ENCODE peak calls at places on chromosomes 7 and 10, in six cellular contexts. One of them, this sample, is unnamed.

GRCh38 chr7:110922906-110923305 is 168.0 kb upstream of the LRRN3 start:
- DNase-seq in neuronal stem cell: no peak
- DNase-seq in gastrocnemius medialis: no peak
- DNase-seq in ovary: no peak
- DNase-seq in neural progenitor cell: no peak
- DNase-seq in mammary epithelial cell: peak; percentile 89
- DNase-seq in this sample: no peak

GRCh38 chr7:32059289-32060045 is 10.7 kb downstream of the PDE1C start:
- DNase-seq in neuronal stem cell: no peak
- DNase-seq in gastrocnemius medialis: no peak
- DNase-seq in ovary: no peak
- DNase-seq in neural progenitor cell: no peak
- DNase-seq in mammary epithelial cell: peak; percentile 19
- DNase-seq in this sample: no peak

GRCh38 chr10:115710136-115710535 is 562.9 kb downstream of the GFRA1 start:
- DNase-seq in neuronal stem cell: no peak
- DNase-seq in gastrocnemius medialis: no peak
- DNase-seq in ovary: no peak
- DNase-seq in neural progenitor cell: no peak
- DNase-seq in mammary epithelial cell: no peak
- DNase-seq in this sample: no peak

GRCh38 chr10:5095687-5096086 is 1.5 kb downstream of the AKR1C3 start:
- DNase-seq in neuronal stem cell: no peak
- DNase-seq in gastrocnemius medialis: no peak
- DNase-seq in ovary: no peak
- DNase-seq in neural progenitor cell: no peak
- DNase-seq in mammary epithelial cell: no peak
- DNase-seq in this sample: no peak

GRCh38 chr10:2681911-2682310 is 385.4 kb upstream of the PFKP start:
- DNase-seq in neuronal stem cell: no peak
- DNase-seq in gastrocnemius medialis: no peak
- DNase-seq in ovary: no peak
- DNase-seq in neural progenitor cell: peak; percentile 12
- DNase-seq in mammary epithelial cell: no peak
- DNase-seq in this sample: no peak

GRCh38 chr10:102067091-102067916 is 2.2 kb downstream of the HPS6 start:
- DNase-seq in neuronal stem cell: no peak
- DNase-seq in gastrocnemius medialis: no peak
- DNase-seq in ovary: no peak
- DNase-seq in neural progenitor cell: no peak
- DNase-seq in mammary epithelial cell: no peak
- DNase-seq in this sample: no peak

GRCh38 chr10:86970152-86970886 is 2.0 kb downstream of the ADIRF start:
- DNase-seq in neuronal stem cell: no peak
- DNase-seq in gastrocnemius medialis: peak; percentile 70
- DNase-seq in ovary: peak; percentile 87
- DNase-seq in neural progenitor cell: peak; percentile 66
- DNase-seq in mammary epithelial cell: peak; percentile 61
- DNase-seq in this sample: peak; percentile 88

GRCh38 chr7:26900283-26900682 is 35.9 kb upstream of the SKAP2 start:
- DNase-seq in neuronal stem cell: no peak
- DNase-seq in gastrocnemius medialis: no peak
- DNase-seq in ovary: no peak
- DNase-seq in neural progenitor cell: no peak
- DNase-seq in mammary epithelial cell: no peak
- DNase-seq in this sample: no peak

GRCh38 chr7:84117304-84117703 is 77.3 kb downstream of the SEMA3A start:
- DNase-seq in neuronal stem cell: no peak
- DNase-seq in gastrocnemius medialis: no peak
- DNase-seq in ovary: no peak
- DNase-seq in neural progenitor cell: peak; percentile 56
- DNase-seq in mammary epithelial cell: no peak
- DNase-seq in this sample: no peak

GRCh38 chr10:93481931-93482834 is at the start of gene MYOF:
- DNase-seq in neuronal stem cell: peak; percentile 54
- DNase-seq in gastrocnemius medialis: no peak
- DNase-seq in ovary: peak; percentile 70
- DNase-seq in neural progenitor cell: peak; percentile 72
- DNase-seq in mammary epithelial cell: peak; percentile 82
- DNase-seq in this sample: peak; percentile 48

GRCh38 chr10:45581497-45582385 is 90.8 kb downstream of the ZFAND4 start:
- DNase-seq in neuronal stem cell: no peak
- DNase-seq in gastrocnemius medialis: no peak
- DNase-seq in ovary: no peak
- DNase-seq in neural progenitor cell: no peak
- DNase-seq in mammary epithelial cell: no peak
- DNase-seq in this sample: no peak

GRCh38 chr7:103947026-103947655 is 42.3 kb downstream of the RELN start:
- DNase-seq in neuronal stem cell: no peak
- DNase-seq in gastrocnemius medialis: no peak
- DNase-seq in ovary: no peak
- DNase-seq in neural progenitor cell: no peak
- DNase-seq in mammary epithelial cell: no peak
- DNase-seq in this sample: no peak

GRCh38 chr7:34066968-34067367 is 161.6 kb downstream of the BMPER start:
- DNase-seq in neuronal stem cell: no peak
- DNase-seq in gastrocnemius medialis: no peak
- DNase-seq in ovary: no peak
- DNase-seq in neural progenitor cell: no peak
- DNase-seq in mammary epithelial cell: peak; percentile 34
- DNase-seq in this sample: no peak

GRCh38 chr7:142012825-142013506 is 17.3 kb downstream of the MGAM start:
- DNase-seq in neuronal stem cell: peak; percentile 0
- DNase-seq in gastrocnemius medialis: no peak
- DNase-seq in ovary: no peak
- DNase-seq in neural progenitor cell: peak; percentile 25
- DNase-seq in mammary epithelial cell: peak; percentile 47
- DNase-seq in this sample: no peak

GRCh38 chr7:100215895-100216294 is 3.9 kb upstream of the PVRIG start:
- DNase-seq in neuronal stem cell: no peak
- DNase-seq in gastrocnemius medialis: no peak
- DNase-seq in ovary: peak; percentile 45
- DNase-seq in neural progenitor cell: no peak
- DNase-seq in mammary epithelial cell: no peak
- DNase-seq in this sample: peak; percentile 43

GRCh38 chr7:148884299-148885022 is 370 bp upstream of the EZH2 start:
- DNase-seq in neuronal stem cell: peak; percentile 90
- DNase-seq in gastrocnemius medialis: peak; percentile 88
- DNase-seq in ovary: peak; percentile 97
- DNase-seq in neural progenitor cell: peak; percentile 96
- DNase-seq in mammary epithelial cell: peak; percentile 90
- DNase-seq in this sample: peak; percentile 94

GRCh38 chr10:88243847-88244730 is 339.0 kb downstream of the RNLS start:
- DNase-seq in neuronal stem cell: no peak
- DNase-seq in gastrocnemius medialis: peak; percentile 76
- DNase-seq in ovary: peak; percentile 77
- DNase-seq in neural progenitor cell: no peak
- DNase-seq in mammary epithelial cell: no peak
- DNase-seq in this sample: peak; percentile 87

GRCh38 chr7:137343483-137343841 is at the start of gene PTN:
- DNase-seq in neuronal stem cell: peak; percentile 78
- DNase-seq in gastrocnemius medialis: no peak
- DNase-seq in ovary: peak; percentile 31
- DNase-seq in neural progenitor cell: peak; percentile 79
- DNase-seq in mammary epithelial cell: peak; percentile 70
- DNase-seq in this sample: peak; percentile 27

GRCh38 chr7:137345799-137346449 is 2.4 kb upstream of the PTN start:
- DNase-seq in neuronal stem cell: no peak
- DNase-seq in gastrocnemius medialis: no peak
- DNase-seq in ovary: no peak
- DNase-seq in neural progenitor cell: no peak
- DNase-seq in mammary epithelial cell: no peak
- DNase-seq in this sample: no peak

GRCh38 chr7:137337902-137338301 is 5.6 kb downstream of the PTN start:
- DNase-seq in neuronal stem cell: no peak
- DNase-seq in gastrocnemius medialis: no peak
- DNase-seq in ovary: no peak
- DNase-seq in neural progenitor cell: no peak
- DNase-seq in mammary epithelial cell: no peak
- DNase-seq in this sample: no peak

GRCh38 chr7:137342340-137342739 is 1.2 kb downstream of the PTN start:
- DNase-seq in neuronal stem cell: no peak
- DNase-seq in gastrocnemius medialis: no peak
- DNase-seq in ovary: no peak
- DNase-seq in neural progenitor cell: no peak
- DNase-seq in mammary epithelial cell: no peak
- DNase-seq in this sample: no peak

GRCh38 chr7:137342751-137343482 is 616 bp downstream of the PTN start:
- DNase-seq in neuronal stem cell: peak; percentile 15
- DNase-seq in gastrocnemius medialis: no peak
- DNase-seq in ovary: no peak
- DNase-seq in neural progenitor cell: peak; percentile 12
- DNase-seq in mammary epithelial cell: peak; percentile 31
- DNase-seq in this sample: no peak
- H3K4me3 ChIP-seq in neuronal stem cell: peak overlapping the region; percentile 83
- H3K4me3 ChIP-seq in gastrocnemius medialis: peak overlapping the region; percentile 8
- H3K4me3 ChIP-seq in ovary: peak overlapping the region; percentile 34
- H3K4me3 ChIP-seq in neural progenitor cell: peak overlapping the region; percentile 76
- H3K4me3 ChIP-seq in mammary epithelial cell: peak overlapping the region; percentile 31
- H3K4me3 ChIP-seq in this sample: peak overlapping the region; percentile 57

DNA sequence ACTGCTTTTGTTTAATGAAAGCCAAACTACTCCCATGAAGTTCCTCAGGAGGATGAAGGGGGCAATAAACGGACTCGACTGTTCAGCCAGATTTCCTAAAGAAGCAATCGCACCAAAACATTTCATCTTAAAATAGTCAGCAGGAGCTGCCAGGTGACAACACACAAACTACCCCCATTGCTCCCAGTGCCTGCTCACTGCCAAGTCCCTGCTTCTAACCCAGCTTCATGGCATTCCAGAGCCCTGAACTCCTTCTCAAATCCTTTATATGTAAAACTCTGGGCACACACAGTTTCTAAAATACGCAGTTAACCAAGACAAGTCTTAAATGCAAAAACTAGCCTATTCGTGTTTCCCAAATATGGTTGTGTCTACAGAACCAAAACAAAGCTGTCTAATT is 110.0 kb downstream of the SORBS1 start:
- DNase-seq in neuronal stem cell: no peak
- DNase-seq in gastrocnemius medialis: no peak
- DNase-seq in ovary: no peak
- DNase-seq in neural progenitor cell: no peak
- DNase-seq in mammary epithelial cell: no peak
- DNase-seq in this sample: no peak
- H3K4me1 ChIP-seq in neuronal stem cell: peaks cover 2% of the 10 kb centered on the region
- H3K4me1 ChIP-seq in gastrocnemius medialis: peaks cover 53% of the 10 kb centered on the region
- H3K4me1 ChIP-seq in ovary: peaks cover 4% of the 10 kb centered on the region
- H3K4me1 ChIP-seq in neural progenitor cell: no peaks in the 10 kb centered on the region
- H3K4me1 ChIP-seq in mammary epithelial cell: peaks cover 18% of the 10 kb centered on the region
- H3K4me1 ChIP-seq in this sample: peaks cover 29% of the 10 kb centered on the region

GRCh38 chr10:73956476-73957338 is 41.2 kb upstream of the VCL start:
- DNase-seq in neuronal stem cell: no peak
- DNase-seq in gastrocnemius medialis: no peak
- DNase-seq in ovary: no peak
- DNase-seq in neural progenitor cell: no peak
- DNase-seq in mammary epithelial cell: peak; percentile 55
- DNase-seq in this sample: no peak

GRCh38 chr10:73953665-73954064 is 42.7 kb downstream of the PLAU start:
- DNase-seq in neuronal stem cell: no peak
- DNase-seq in gastrocnemius medialis: no peak
- DNase-seq in ovary: no peak
- DNase-seq in neural progenitor cell: no peak
- DNase-seq in mammary epithelial cell: peak; percentile 38
- DNase-seq in this sample: no peak

GRCh38 chr10:73954737-73955136 is 43.2 kb upstream of the VCL start:
- DNase-seq in neuronal stem cell: no peak
- DNase-seq in gastrocnemius medialis: no peak
- DNase-seq in ovary: no peak
- DNase-seq in neural progenitor cell: no peak
- DNase-seq in mammary epithelial cell: no peak
- DNase-seq in this sample: no peak

GRCh38 chr10:73950569-73950968 is 39.6 kb downstream of the PLAU start:
- DNase-seq in neuronal stem cell: peak; percentile 15
- DNase-seq in gastrocnemius medialis: no peak
- DNase-seq in ovary: no peak
- DNase-seq in neural progenitor cell: peak; percentile 71
- DNase-seq in mammary epithelial cell: no peak
- DNase-seq in this sample: no peak

GRCh38 chr10:73955719-73956118 is 42.2 kb upstream of the VCL start:
- DNase-seq in neuronal stem cell: no peak
- DNase-seq in gastrocnemius medialis: no peak
- DNase-seq in ovary: no peak
- DNase-seq in neural progenitor cell: no peak
- DNase-seq in mammary epithelial cell: no peak
- DNase-seq in this sample: no peak
- H3K4me3 ChIP-seq in neuronal stem cell: no peak overlapping the region
- H3K4me3 ChIP-seq in gastrocnemius medialis: no peak overlapping the region
- H3K4me3 ChIP-seq in ovary: no peak overlapping the region
- H3K4me3 ChIP-seq in neural progenitor cell: no peak overlapping the region
- H3K4me3 ChIP-seq in mammary epithelial cell: no peak overlapping the region
- H3K4me3 ChIP-seq in this sample: no peak overlapping the region

DNA sequence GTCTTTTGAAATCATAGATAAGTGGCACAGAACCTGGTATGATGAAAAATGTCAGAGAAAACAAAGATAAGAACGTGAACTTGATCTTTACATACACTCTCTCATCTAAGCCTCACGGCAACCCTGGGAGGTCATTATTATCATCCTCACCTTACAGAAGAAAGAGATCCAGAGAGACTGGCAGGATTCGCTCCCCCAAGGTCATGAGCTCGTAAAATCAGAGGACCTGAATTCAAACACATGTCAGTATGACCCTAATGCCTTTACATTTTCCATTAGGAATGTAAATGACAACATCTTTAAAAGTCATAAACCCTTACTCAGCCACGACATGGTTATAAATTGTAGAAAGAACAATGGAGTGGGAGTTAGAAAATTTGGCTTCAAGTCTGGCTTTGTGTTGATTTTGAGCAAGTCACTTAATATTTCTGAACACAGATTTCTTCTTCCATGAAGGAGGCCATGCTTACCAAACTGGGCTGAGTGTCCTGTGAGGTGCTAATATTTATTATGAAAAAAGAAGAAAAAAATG is 35.9 kb downstream of the HIPK2 start:
- DNase-seq in neuronal stem cell: no peak
- DNase-seq in gastrocnemius medialis: no peak
- DNase-seq in ovary: no peak
- DNase-seq in neural progenitor cell: no peak
- DNase-seq in mammary epithelial cell: no peak
- DNase-seq in this sample: no peak
- H3K4me1 ChIP-seq in neuronal stem cell: peaks cover 17% of the 10 kb centered on the region
- H3K4me1 ChIP-seq in gastrocnemius medialis: peaks cover 89% of the 10 kb centered on the region
- H3K4me1 ChIP-seq in ovary: peaks cover 15% of the 10 kb centered on the region
- H3K4me1 ChIP-seq in neural progenitor cell: peaks cover 33% of the 10 kb centered on the region
- H3K4me1 ChIP-seq in mammary epithelial cell: peaks cover 31% of the 10 kb centered on the region
- H3K4me1 ChIP-seq in this sample: peaks cover 46% of the 10 kb centered on the region

DNA sequence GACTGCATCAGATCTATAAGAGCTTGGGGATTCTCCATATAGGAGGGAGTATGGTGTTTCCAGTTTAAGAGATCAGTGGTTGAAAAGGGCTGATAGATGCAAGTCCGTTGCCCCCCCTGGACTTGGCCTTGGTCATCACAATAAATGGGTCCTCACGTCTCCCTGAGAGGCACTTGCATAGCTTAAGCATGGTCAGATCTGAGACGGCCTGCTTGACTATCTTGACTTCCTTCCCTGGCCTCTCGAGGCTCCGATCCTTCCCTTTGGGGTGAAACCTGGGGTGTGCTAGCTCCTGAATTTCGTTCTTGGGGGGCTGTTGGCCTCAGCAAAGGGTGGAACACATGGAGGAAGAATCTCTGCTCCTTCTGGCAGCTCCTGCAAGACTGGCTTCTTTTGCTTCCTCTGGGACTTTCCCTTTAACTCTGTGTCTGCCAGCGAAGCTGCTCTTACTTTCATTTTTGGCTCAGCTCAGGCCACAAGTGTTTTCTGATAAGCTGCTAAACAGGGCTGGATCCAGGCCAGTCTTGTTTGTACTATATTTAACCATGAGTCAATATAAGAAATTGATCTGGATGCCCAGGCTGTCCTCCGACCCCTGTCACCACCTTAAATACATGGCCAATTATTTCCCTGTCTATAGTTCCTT is 11.2 kb upstream of the ZNF485 start:
- DNase-seq in neuronal stem cell: no peak
- DNase-seq in gastrocnemius medialis: no peak
- DNase-seq in ovary: no peak
- DNase-seq in neural progenitor cell: no peak
- DNase-seq in mammary epithelial cell: no peak
- DNase-seq in this sample: no peak
- H3K4me3 ChIP-seq in neuronal stem cell: no peak overlapping the region
- H3K4me3 ChIP-seq in gastrocnemius medialis: peak overlapping the region; percentile 21
- H3K4me3 ChIP-seq in ovary: no peak overlapping the region
- H3K4me3 ChIP-seq in neural progenitor cell: no peak overlapping the region
- H3K4me3 ChIP-seq in mammary epithelial cell: no peak overlapping the region
- H3K4me3 ChIP-seq in this sample: peak overlapping the region; percentile 36

This sample was measured in heart right ventricle.